ENCODE peak calls at places on chromosomes 7 and 10, in eight cellular contexts. T is cardiac muscle cell, F is psoas muscle, E is nephron progenitor cell, B is GM12865, Y is colonic mucosa, U is fibroblast of lung, I is foreskin fibroblast. A is an unnamed sample.

GRCh38 chr7:66921918-66922486 is 977 bp downstream of the TMEM248 start:
- DNase-seq in T (peak; percentile 4), F (no peak), E (no peak), B (peak; percentile 56), Y (peak; percentile 28), U (peak; percentile 13), I (peak; percentile 31), A (peak; percentile 62)

GRCh38 chr7:131235489-131236317 is 92.0 kb upstream of the MKLN1 start:
- DNase-seq in T (no peak), F (no peak), E (no peak), B (no peak), Y (no peak), U (peak; percentile 99), I (peak; percentile 97), A (no peak)

GRCh38 chr7:6375346-6376101 is 72.2 kb downstream of the DAGLB start:
- DNase-seq in T (no peak), F (no peak), E (no peak), B (peak; percentile 44), Y (no peak), U (peak; percentile 45), I (peak; percentile 49), A (no peak)

GRCh38 chr10:44030132-44030531 is 354.8 kb downstream of the CXCL12 start:
- DNase-seq in T (no peak), F (no peak), E (no peak), B (peak; percentile 72), Y (peak; percentile 3), U (no peak), I (no peak), A (peak; percentile 60)

GRCh38 chr10:126135177-126135576 is 238.8 kb downstream of the FANK1 start:
- DNase-seq in T (no peak), F (no peak), E (no peak), B (no peak), Y (peak; percentile 11), U (no peak), I (peak; percentile 17), A (no peak)

GRCh38 chr7:149690688-149691446 is 82.5 kb downstream of the ZNF467 start:
- DNase-seq in T (peak; percentile 18), F (peak; percentile 70), E (peak; percentile 80), B (peak; percentile 14), Y (peak; percentile 29), U (peak; percentile 70), I (peak; percentile 78), A (no peak)

GRCh38 chr10:132904169-132904813 is 38.1 kb downstream of the CFAP46 start:
- DNase-seq in T (peak; percentile 56), F (peak; percentile 38), E (peak; percentile 69), B (no peak), Y (no peak), U (peak; percentile 20), I (peak; percentile 55), A (peak; percentile 81)

GRCh38 chr7:101915000-101915399 is 97.6 kb downstream of the CUX1 start:
- DNase-seq in T (no peak), F (peak; percentile 69), E (no peak), B (no peak), Y (no peak), U (no peak), I (no peak), A (no peak)

GRCh38 chr7:12410523-12410922 is 6.9 kb upstream of the VWDE start:
- DNase-seq in T (no peak), F (no peak), E (no peak), B (no peak), Y (no peak), U (no peak), I (no peak), A (no peak)

GRCh38 chr10:88385601-88386203 is 197.4 kb downstream of the RNLS start:
- DNase-seq in T (no peak), F (peak; percentile 54), E (no peak), B (peak; percentile 94), Y (peak; percentile 97), U (peak; percentile 12), I (no peak), A (peak; percentile 52)

GRCh38 chr10:78865931-78866717 is 202.6 kb upstream of the ZMIZ1 start:
- DNase-seq in T (no peak), F (no peak), E (no peak), B (no peak), Y (no peak), U (no peak), I (no peak), A (no peak)

GRCh38 chr7:151309306-151309705 is 32.3 kb upstream of the NUB1 start:
- DNase-seq in T (no peak), F (no peak), E (no peak), B (no peak), Y (no peak), U (peak; percentile 91), I (peak; percentile 54), A (no peak)

GRCh38 chr7:78576196-78576595 is 777.6 kb downstream of the PHTF2 start:
- DNase-seq in T (peak; percentile 17), F (no peak), E (peak; percentile 4), B (no peak), Y (no peak), U (peak; percentile 21), I (peak; percentile 5), A (no peak)

GRCh38 chr10:110871236-110872084 is at the start of gene PDCD4:
- DNase-seq in T (peak; percentile 99), F (peak; percentile 100), E (peak; percentile 100), B (peak; percentile 97), Y (peak; percentile 100), U (peak; percentile 96), I (peak; percentile 99), A (peak; percentile 86)

GRCh38 chr7:44272456-44272855 is 52.9 kb downstream of the CAMK2B start:
- DNase-seq in T (no peak), F (no peak), E (no peak), B (no peak), Y (no peak), U (no peak), I (no peak), A (no peak)

GRCh38 chr7:108488902-108489538 is 32.8 kb upstream of the NRCAM start:
- DNase-seq in T (no peak), F (no peak), E (no peak), B (no peak), Y (no peak), U (peak; percentile 36), I (no peak), A (no peak)

GRCh38 chr10:64996886-64997285 is 1475.7 kb downstream of the REEP3 start:
- DNase-seq in T (no peak), F (no peak), E (no peak), B (no peak), Y (no peak), U (no peak), I (no peak), A (no peak)

GRCh38 chr7:97039374-97040065 is 14.9 kb upstream of the DLX5 start:
- DNase-seq in T (no peak), F (no peak), E (no peak), B (no peak), Y (no peak), U (no peak), I (no peak), A (no peak)
- TF ChIP-seq CTCF in T (no peak), F (no peak), E (no peak), B (no peak), Y (no peak), U (no peak), I (no peak), A (no peak)

GRCh38 chr7:27781188-27781587 is 41.2 kb downstream of the TAX1BP1 start:
- DNase-seq in T (no peak), F (no peak), E (no peak), B (no peak), Y (no peak), U (no peak), I (no peak), A (no peak)

GRCh38 chr7:27779873-27780272 is 39.9 kb downstream of the TAX1BP1 start:
- DNase-seq in T (no peak), F (no peak), E (no peak), B (no peak), Y (no peak), U (no peak), I (no peak), A (no peak)

GRCh38 chr7:27777662-27778061 is 37.7 kb downstream of the TAX1BP1 start:
- DNase-seq in T (no peak), F (no peak), E (no peak), B (no peak), Y (no peak), U (no peak), I (no peak), A (no peak)

GRCh38 chr7:27784399-27785053 is 44.6 kb downstream of the TAX1BP1 start:
- DNase-seq in T (peak; percentile 28), F (no peak), E (peak; percentile 16), B (peak; percentile 53), Y (peak; percentile 27), U (peak; percentile 61), I (peak; percentile 86), A (peak; percentile 12)

GRCh38 chr7:27782849-27783248 is 42.9 kb downstream of the TAX1BP1 start:
- DNase-seq in T (no peak), F (no peak), E (no peak), B (no peak), Y (no peak), U (peak; percentile 39), I (no peak), A (no peak)
- TF ChIP-seq CTCF in T (no peak), F (no peak), E (no peak), B (no peak), Y (no peak), U (no peak), I (no peak), A (no peak)

DNA sequence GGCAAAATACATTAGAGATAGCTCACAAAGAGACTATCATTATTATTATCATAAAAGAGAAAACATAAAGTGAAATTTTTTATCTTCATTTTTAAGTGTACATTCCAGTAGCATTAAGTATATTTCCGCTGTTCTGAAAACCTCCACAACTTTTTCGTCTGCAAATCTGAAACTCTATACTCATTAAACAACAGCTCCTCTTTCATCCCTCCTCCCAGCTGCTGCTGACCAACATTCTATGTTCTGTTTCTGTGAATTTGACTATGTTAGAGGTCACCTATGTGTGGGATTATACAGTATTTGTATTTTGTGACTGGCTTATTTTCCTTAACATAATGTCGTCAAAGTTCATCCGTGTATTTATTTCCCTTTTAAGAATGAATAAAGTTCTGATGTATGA is 429.3 kb upstream of the TPK1 start:
- DNase-seq in T (no peak), F (no peak), E (no peak), B (no peak), Y (no peak), U (no peak), I (no peak), A (no peak)
- TF ChIP-seq CTCF in T (no peak), F (no peak), E (no peak), B (no peak), Y (no peak), U (no peak), I (no peak), A (no peak)

DNA sequence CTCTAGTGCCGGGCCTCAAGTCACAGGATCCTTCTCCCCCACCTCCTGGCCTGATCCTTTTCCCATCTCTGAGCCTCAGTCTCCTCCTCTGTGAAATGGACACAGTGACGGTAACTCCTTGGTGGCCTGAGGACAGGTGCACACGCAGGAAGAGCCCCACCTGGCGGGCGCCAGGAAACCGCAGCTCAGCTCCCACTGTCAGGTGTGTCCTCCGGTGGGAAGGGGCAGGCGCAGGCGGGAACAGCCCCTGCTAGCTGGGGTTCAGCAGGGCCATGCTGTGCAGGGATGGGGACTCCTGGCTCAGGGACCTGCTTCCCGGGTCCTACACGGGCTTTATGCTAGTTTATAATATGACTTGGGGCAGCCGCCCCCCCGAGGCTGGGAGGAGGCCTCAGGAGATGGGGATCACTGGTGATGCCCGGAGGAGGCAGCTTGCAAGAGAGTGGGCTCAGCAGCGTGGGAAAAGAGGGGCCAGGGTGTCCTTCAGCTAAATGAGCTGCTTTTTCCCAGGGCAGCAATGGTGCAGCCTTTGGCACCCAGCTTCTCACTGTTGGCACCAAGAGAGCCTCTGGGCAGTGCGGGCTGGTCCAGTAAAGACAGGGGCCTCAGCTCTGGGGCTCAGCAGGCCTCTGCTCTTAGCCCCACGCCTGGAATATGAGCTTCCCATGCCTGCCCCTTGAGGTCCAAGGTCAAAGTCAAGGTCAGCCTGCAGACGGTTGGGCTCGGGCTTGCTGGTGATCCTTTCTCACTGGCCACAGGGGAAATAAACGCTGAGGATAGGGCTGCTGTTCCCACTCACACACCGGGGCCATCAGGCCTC is 68.0 kb upstream of the FAM20C start:
- DNase-seq in T (peak; percentile 54), F (no peak), E (peak; percentile 56), B (no peak), Y (no peak), U (no peak), I (no peak), A (no peak)
- TF ChIP-seq CTCF in T (no peak), F (no peak), E (no peak), B (peak; percentile 7), Y (no peak), U (no peak), I (no peak), A (no peak)